ENCODE peak calls at places on chromosomes 13 and 19, in nine cellular contexts. C is stimulated activated CD4-positive, alpha-beta T cell treated with anti-CD3 and anti-CD28 coated beads, TNF-alpha, amount 100 ng/mL, for 24 hours; F is activated CD8-positive, alpha-beta memory T cell treated with anti-CD3 and anti-CD28 coated beads for 1 hour; E is stromal cell of bone marrow; H is NCI-H748 treated with DMSO at 0.1 percent for 48 hours; R is omental fat pad; G is NCI-H82; J is T47D; L is A549. O is an unnamed sample.

GRCh38 chr19:35251456-35251855 is 2.7 kb downstream of the LSR start:
- DNase-seq in L (no peak), H (no peak), G (no peak), C (no peak), E (no peak), F (no peak), R (no peak), J (no peak), O (no peak)

GRCh38 chr19:47542030-47542475 is 27.2 kb upstream of the NAPA start:
- DNase-seq in H (no peak), C (no peak), G (no peak), E (no peak), J (no peak), F (no peak), R (no peak), L (no peak), O (no peak)

GRCh38 chr13:30908416-30908980 is 2.4 kb downstream of the MEDAG start:
- DNase-seq in L (no peak), J (no peak), E (peak), F (no peak), R (no peak), C (no peak), G (no peak), H (no peak), O (no peak)

GRCh38 chr19:53130506-53130905 is 2.2 kb downstream of the ZNF415 start:
- DNase-seq in E (no peak), H (no peak), J (no peak), G (no peak), C (no peak), F (no peak), L (no peak), R (no peak), O (no peak)

GRCh38 chr19:43450545-43450997 is 14.8 kb downstream of the LYPD3 start:
- DNase-seq in J (no peak), H (no peak), C (no peak), F (no peak), R (no peak), G (no peak), E (peak), L (no peak), O (no peak)

GRCh38 chr19:38862321-38863059 is 12.7 kb upstream of the HNRNPL start:
- DNase-seq in R (no peak), E (peak), G (peak), C (no peak), J (no peak), F (no peak), L (peak), H (peak), O (no peak)

GRCh38 chr13:108656742-108657141 is 27.3 kb downstream of the MYO16 start:
- DNase-seq in J (no peak), F (no peak), L (no peak), C (no peak), H (no peak), R (no peak), G (no peak), E (no peak), O (no peak)

GRCh38 chr13:33235078-33235477 is 50.5 kb downstream of the STARD13 start:
- DNase-seq in E (no peak), J (no peak), L (no peak), H (no peak), R (no peak), F (no peak), G (no peak), C (no peak), O (no peak)

GRCh38 chr19:48591021-48591420 is 15.5 kb upstream of the SPACA4 start:
- DNase-seq in C (no peak), J (no peak), G (no peak), E (no peak), L (peak), R (no peak), F (no peak), H (no peak), O (no peak)

GRCh38 chr13:97386832-97387486 is 47.0 kb upstream of the RAP2A start:
- DNase-seq in J (no peak), E (no peak), L (no peak), G (no peak), F (no peak), R (no peak), H (no peak), C (no peak), O (peak)

GRCh38 chr13:51801631-51802099 is 2.3 kb downstream of the DHRS12 start:
- DNase-seq in F (no peak), J (peak), E (no peak), R (no peak), H (no peak), G (peak), L (peak), C (no peak), O (no peak)

GRCh38 chr19:34926361-34926684 is 380 bp upstream of the ZNF30 start:
- DNase-seq in F (no peak), G (no peak), E (no peak), R (no peak), L (no peak), J (no peak), C (no peak), H (no peak), O (no peak)

GRCh38 chr19:56015756-56016155 is 29.2 kb downstream of the NLRP5 start:
- DNase-seq in J (peak), H (no peak), C (no peak), L (no peak), R (no peak), G (no peak), E (no peak), F (no peak), O (no peak)

GRCh38 chr13:99961634-99962033 is 9.9 kb downstream of the ZIC5 start:
- DNase-seq in R (no peak), J (no peak), E (no peak), H (no peak), C (no peak), F (no peak), G (no peak), L (no peak), O (no peak)

GRCh38 chr19:2207991-2208860 is 27.9 kb downstream of the PLEKHJ1 start:
- DNase-seq in L (peak), H (no peak), R (no peak), F (no peak), J (no peak), C (no peak), G (peak), E (peak), O (no peak)

GRCh38 chr13:102693781-102694180 is 1.1 kb downstream of the METTL21C start:
- DNase-seq in R (no peak), E (no peak), F (no peak), J (no peak), G (no peak), H (no peak), L (no peak), C (no peak), O (no peak)

GRCh38 chr13:48783181-48783630 is 129.5 kb downstream of the CYSLTR2 start:
- DNase-seq in H (no peak), L (peak), J (no peak), R (peak), C (no peak), E (peak), F (no peak), G (peak), O (no peak)

GRCh38 chr19:3665681-3666544 is 34.4 kb downstream of the PIP5K1C start:
- DNase-seq in C (peak), L (no peak), E (no peak), R (peak), H (no peak), J (peak), G (peak), F (peak), O (peak)

GRCh38 chr19:49624967-49625910 is 14.7 kb downstream of the RRAS start:
- DNase-seq in F (no peak), J (no peak), H (no peak), G (no peak), C (no peak), L (no peak), E (no peak), R (no peak), O (no peak)

GRCh38 chr13:109743706-109744453 is 42.5 kb downstream of the IRS2 start:
- DNase-seq in H (peak), E (no peak), F (no peak), C (no peak), R (no peak), G (peak), J (peak), L (peak), O (peak)

GRCh38 chr19:54521022-54521859 is 18.6 kb downstream of the LAIR2 start:
- DNase-seq in H (no peak), F (no peak), C (no peak), R (no peak), E (no peak), G (no peak), L (no peak), J (no peak), O (no peak)

GRCh38 chr19:40596608-40597328 is 4.4 kb upstream of the LTBP4 start:
- DNase-seq in J (peak), R (no peak), C (no peak), F (no peak), G (peak), E (no peak), L (peak), H (no peak), O (no peak)

GRCh38 chr19:42466521-42467436 is 24.0 kb upstream of the CXCL17 start:
- DNase-seq in F (no peak), G (no peak), J (no peak), H (no peak), L (no peak), E (no peak), C (no peak), R (no peak), O (no peak)

GRCh38 chr13:76463314-76463713 is 422.9 kb downstream of the KCTD12 start:
- DNase-seq in C (no peak), L (no peak), E (no peak), F (no peak), G (no peak), J (no peak), H (no peak), R (no peak), O (no peak)

GRCh38 chr19:19160489-19161035 is 9.5 kb downstream of the MEF2B start:
- DNase-seq in R (no peak), E (no peak), F (no peak), H (no peak), C (no peak), J (no peak), L (no peak), G (no peak), O (no peak)

GRCh38 chr19:4980838-4981680 is 12.1 kb downstream of the KDM4B start:
- DNase-seq in G (no peak), H (no peak), E (no peak), R (no peak), J (no peak), C (no peak), F (no peak), L (no peak), O (no peak)

GRCh38 chr19:10419646-10420443 is 493 bp upstream of the PDE4A start:
- DNase-seq in L (peak), C (no peak), J (no peak), R (no peak), H (peak), E (no peak), F (no peak), G (peak), O (peak)

O was measured in GDM1.